ENCODE peak calls at places on chromosomes 1 and 21, in six cellular contexts. One of them, this sample, is unnamed.

GRCh38 chr1:1630965-1631792 is 794 bp upstream of the MMP23B start:
- DNase-seq in stimulated activated CD8-positive, alpha-beta memory T cell treated with anti-CD3 and anti-CD28 coated beads, Interleukin-7, amount 100 ng/mL, for 48 hours: no peak
- DNase-seq in NCI-H2171: peak
- DNase-seq in GM12865: peak
- DNase-seq in fibroblast of lung: peak
- DNase-seq in stimulated activated CD4-positive, alpha-beta T cell treated with anti-CD3 and anti-CD28 coated beads, Interleukin-1b, Interleukin-23, amount 100 ng/mL, for 1 hour: no peak
- DNase-seq in this sample: no peak

GRCh38 chr1:214165850-214166374 is 115.0 kb upstream of the SMYD2 start:
- DNase-seq in stimulated activated CD4-positive, alpha-beta T cell treated with anti-CD3 and anti-CD28 coated beads, Interleukin-1b, Interleukin-23, amount 100 ng/mL, for 1 hour: no peak
- DNase-seq in stimulated activated CD8-positive, alpha-beta memory T cell treated with anti-CD3 and anti-CD28 coated beads, Interleukin-7, amount 100 ng/mL, for 48 hours: no peak
- DNase-seq in fibroblast of lung: no peak
- DNase-seq in GM12865: no peak
- DNase-seq in NCI-H2171: peak
- DNase-seq in this sample: no peak

GRCh38 chr1:84117868-84118267 is 26.2 kb upstream of the PRKACB start:
- DNase-seq in NCI-H2171: no peak
- DNase-seq in fibroblast of lung: peak
- DNase-seq in GM12865: no peak
- DNase-seq in stimulated activated CD8-positive, alpha-beta memory T cell treated with anti-CD3 and anti-CD28 coated beads, Interleukin-7, amount 100 ng/mL, for 48 hours: no peak
- DNase-seq in stimulated activated CD4-positive, alpha-beta T cell treated with anti-CD3 and anti-CD28 coated beads, Interleukin-1b, Interleukin-23, amount 100 ng/mL, for 1 hour: no peak
- DNase-seq in this sample: no peak

GRCh38 chr1:109240158-109241152 is 8.9 kb upstream of the CELSR2 start:
- DNase-seq in NCI-H2171: peak
- DNase-seq in stimulated activated CD8-positive, alpha-beta memory T cell treated with anti-CD3 and anti-CD28 coated beads, Interleukin-7, amount 100 ng/mL, for 48 hours: no peak
- DNase-seq in stimulated activated CD4-positive, alpha-beta T cell treated with anti-CD3 and anti-CD28 coated beads, Interleukin-1b, Interleukin-23, amount 100 ng/mL, for 1 hour: no peak
- DNase-seq in GM12865: no peak
- DNase-seq in fibroblast of lung: peak
- DNase-seq in this sample: no peak

GRCh38 chr1:178344513-178345077 is 152.2 kb downstream of the CLEC20A start:
- DNase-seq in GM12865: peak
- DNase-seq in NCI-H2171: no peak
- DNase-seq in stimulated activated CD4-positive, alpha-beta T cell treated with anti-CD3 and anti-CD28 coated beads, Interleukin-1b, Interleukin-23, amount 100 ng/mL, for 1 hour: no peak
- DNase-seq in fibroblast of lung: peak
- DNase-seq in stimulated activated CD8-positive, alpha-beta memory T cell treated with anti-CD3 and anti-CD28 coated beads, Interleukin-7, amount 100 ng/mL, for 48 hours: no peak
- DNase-seq in this sample: no peak

GRCh38 chr1:46725736-46726108 is 6.8 kb upstream of the EFCAB14 start:
- DNase-seq in stimulated activated CD4-positive, alpha-beta T cell treated with anti-CD3 and anti-CD28 coated beads, Interleukin-1b, Interleukin-23, amount 100 ng/mL, for 1 hour: no peak
- DNase-seq in GM12865: no peak
- DNase-seq in NCI-H2171: no peak
- DNase-seq in fibroblast of lung: peak
- DNase-seq in stimulated activated CD8-positive, alpha-beta memory T cell treated with anti-CD3 and anti-CD28 coated beads, Interleukin-7, amount 100 ng/mL, for 48 hours: no peak
- DNase-seq in this sample: no peak

GRCh38 chr1:147598631-147599361 is 57.5 kb downstream of the BCL9 start:
- DNase-seq in stimulated activated CD4-positive, alpha-beta T cell treated with anti-CD3 and anti-CD28 coated beads, Interleukin-1b, Interleukin-23, amount 100 ng/mL, for 1 hour: no peak
- DNase-seq in stimulated activated CD8-positive, alpha-beta memory T cell treated with anti-CD3 and anti-CD28 coated beads, Interleukin-7, amount 100 ng/mL, for 48 hours: no peak
- DNase-seq in NCI-H2171: no peak
- DNase-seq in GM12865: peak
- DNase-seq in fibroblast of lung: peak
- DNase-seq in this sample: peak

GRCh38 chr1:161092621-161093028 is 3.3 kb upstream of the NECTIN4 start:
- DNase-seq in stimulated activated CD8-positive, alpha-beta memory T cell treated with anti-CD3 and anti-CD28 coated beads, Interleukin-7, amount 100 ng/mL, for 48 hours: peak
- DNase-seq in stimulated activated CD4-positive, alpha-beta T cell treated with anti-CD3 and anti-CD28 coated beads, Interleukin-1b, Interleukin-23, amount 100 ng/mL, for 1 hour: no peak
- DNase-seq in NCI-H2171: no peak
- DNase-seq in GM12865: peak
- DNase-seq in fibroblast of lung: peak
- DNase-seq in this sample: no peak

GRCh38 chr21:34926784-34927548 is 122.1 kb downstream of the RUNX1 start:
- DNase-seq in fibroblast of lung: peak
- DNase-seq in stimulated activated CD4-positive, alpha-beta T cell treated with anti-CD3 and anti-CD28 coated beads, Interleukin-1b, Interleukin-23, amount 100 ng/mL, for 1 hour: no peak
- DNase-seq in NCI-H2171: no peak
- DNase-seq in stimulated activated CD8-positive, alpha-beta memory T cell treated with anti-CD3 and anti-CD28 coated beads, Interleukin-7, amount 100 ng/mL, for 48 hours: no peak
- DNase-seq in GM12865: no peak
- DNase-seq in this sample: no peak

GRCh38 chr1:209587778-209588177 is 4.3 kb downstream of the CAMK1G start:
- DNase-seq in GM12865: no peak
- DNase-seq in fibroblast of lung: no peak
- DNase-seq in stimulated activated CD4-positive, alpha-beta T cell treated with anti-CD3 and anti-CD28 coated beads, Interleukin-1b, Interleukin-23, amount 100 ng/mL, for 1 hour: no peak
- DNase-seq in NCI-H2171: no peak
- DNase-seq in stimulated activated CD8-positive, alpha-beta memory T cell treated with anti-CD3 and anti-CD28 coated beads, Interleukin-7, amount 100 ng/mL, for 48 hours: no peak
- DNase-seq in this sample: no peak

GRCh38 chr1:55868026-55868425 is 652.9 kb upstream of the USP24 start:
- DNase-seq in fibroblast of lung: peak
- DNase-seq in stimulated activated CD4-positive, alpha-beta T cell treated with anti-CD3 and anti-CD28 coated beads, Interleukin-1b, Interleukin-23, amount 100 ng/mL, for 1 hour: no peak
- DNase-seq in stimulated activated CD8-positive, alpha-beta memory T cell treated with anti-CD3 and anti-CD28 coated beads, Interleukin-7, amount 100 ng/mL, for 48 hours: no peak
- DNase-seq in NCI-H2171: no peak
- DNase-seq in GM12865: no peak
- DNase-seq in this sample: no peak

GRCh38 chr1:9062846-9063245 is 6.6 kb downstream of the SLC2A5 start:
- DNase-seq in GM12865: no peak
- DNase-seq in stimulated activated CD4-positive, alpha-beta T cell treated with anti-CD3 and anti-CD28 coated beads, Interleukin-1b, Interleukin-23, amount 100 ng/mL, for 1 hour: no peak
- DNase-seq in NCI-H2171: no peak
- DNase-seq in stimulated activated CD8-positive, alpha-beta memory T cell treated with anti-CD3 and anti-CD28 coated beads, Interleukin-7, amount 100 ng/mL, for 48 hours: no peak
- DNase-seq in fibroblast of lung: no peak
- DNase-seq in this sample: no peak

GRCh38 chr1:1206376-1207253 is at the start of gene TNFRSF18:
- DNase-seq in stimulated activated CD4-positive, alpha-beta T cell treated with anti-CD3 and anti-CD28 coated beads, Interleukin-1b, Interleukin-23, amount 100 ng/mL, for 1 hour: no peak
- DNase-seq in fibroblast of lung: peak
- DNase-seq in stimulated activated CD8-positive, alpha-beta memory T cell treated with anti-CD3 and anti-CD28 coated beads, Interleukin-7, amount 100 ng/mL, for 48 hours: no peak
- DNase-seq in GM12865: no peak
- DNase-seq in NCI-H2171: no peak
- DNase-seq in this sample: no peak

GRCh38 chr1:243562473-243562872 is 287.6 kb downstream of the AKT3 start:
- DNase-seq in stimulated activated CD8-positive, alpha-beta memory T cell treated with anti-CD3 and anti-CD28 coated beads, Interleukin-7, amount 100 ng/mL, for 48 hours: no peak
- DNase-seq in GM12865: no peak
- DNase-seq in fibroblast of lung: no peak
- DNase-seq in stimulated activated CD4-positive, alpha-beta T cell treated with anti-CD3 and anti-CD28 coated beads, Interleukin-1b, Interleukin-23, amount 100 ng/mL, for 1 hour: no peak
- DNase-seq in NCI-H2171: no peak
- DNase-seq in this sample: no peak

GRCh38 chr21:34004984-34005383 is 68.4 kb upstream of the MRPS6 start:
- DNase-seq in GM12865: no peak
- DNase-seq in fibroblast of lung: no peak
- DNase-seq in stimulated activated CD4-positive, alpha-beta T cell treated with anti-CD3 and anti-CD28 coated beads, Interleukin-1b, Interleukin-23, amount 100 ng/mL, for 1 hour: no peak
- DNase-seq in stimulated activated CD8-positive, alpha-beta memory T cell treated with anti-CD3 and anti-CD28 coated beads, Interleukin-7, amount 100 ng/mL, for 48 hours: no peak
- DNase-seq in NCI-H2171: peak
- DNase-seq in this sample: no peak

GRCh38 chr1:56577859-56578663 is 1.3 kb downstream of the PLPP3 start:
- DNase-seq in NCI-H2171: peak
- DNase-seq in stimulated activated CD8-positive, alpha-beta memory T cell treated with anti-CD3 and anti-CD28 coated beads, Interleukin-7, amount 100 ng/mL, for 48 hours: no peak
- DNase-seq in GM12865: peak
- DNase-seq in stimulated activated CD4-positive, alpha-beta T cell treated with anti-CD3 and anti-CD28 coated beads, Interleukin-1b, Interleukin-23, amount 100 ng/mL, for 1 hour: no peak
- DNase-seq in fibroblast of lung: peak
- DNase-seq in this sample: no peak

GRCh38 chr1:111448482-111448917 is 556 bp downstream of the WDR77 start:
- DNase-seq in stimulated activated CD8-positive, alpha-beta memory T cell treated with anti-CD3 and anti-CD28 coated beads, Interleukin-7, amount 100 ng/mL, for 48 hours: no peak
- DNase-seq in fibroblast of lung: peak
- DNase-seq in GM12865: no peak
- DNase-seq in stimulated activated CD4-positive, alpha-beta T cell treated with anti-CD3 and anti-CD28 coated beads, Interleukin-1b, Interleukin-23, amount 100 ng/mL, for 1 hour: no peak
- DNase-seq in NCI-H2171: no peak
- DNase-seq in this sample: no peak

GRCh38 chr1:97630968-97631367 is 289.9 kb downstream of the DPYD start:
- DNase-seq in fibroblast of lung: peak
- DNase-seq in GM12865: no peak
- DNase-seq in stimulated activated CD4-positive, alpha-beta T cell treated with anti-CD3 and anti-CD28 coated beads, Interleukin-1b, Interleukin-23, amount 100 ng/mL, for 1 hour: no peak
- DNase-seq in stimulated activated CD8-positive, alpha-beta memory T cell treated with anti-CD3 and anti-CD28 coated beads, Interleukin-7, amount 100 ng/mL, for 48 hours: no peak
- DNase-seq in NCI-H2171: peak
- DNase-seq in this sample: no peak

GRCh38 chr1:96703186-96703585 is 18.4 kb upstream of the PTBP2 start:
- DNase-seq in stimulated activated CD8-positive, alpha-beta memory T cell treated with anti-CD3 and anti-CD28 coated beads, Interleukin-7, amount 100 ng/mL, for 48 hours: no peak
- DNase-seq in stimulated activated CD4-positive, alpha-beta T cell treated with anti-CD3 and anti-CD28 coated beads, Interleukin-1b, Interleukin-23, amount 100 ng/mL, for 1 hour: no peak
- DNase-seq in fibroblast of lung: peak
- DNase-seq in GM12865: no peak
- DNase-seq in NCI-H2171: no peak
- DNase-seq in this sample: no peak

GRCh38 chr1:156475568-156476500 is 24.7 kb downstream of the MEF2D start:
- DNase-seq in NCI-H2171: no peak
- DNase-seq in fibroblast of lung: peak
- DNase-seq in GM12865: no peak
- DNase-seq in stimulated activated CD8-positive, alpha-beta memory T cell treated with anti-CD3 and anti-CD28 coated beads, Interleukin-7, amount 100 ng/mL, for 48 hours: no peak
- DNase-seq in stimulated activated CD4-positive, alpha-beta T cell treated with anti-CD3 and anti-CD28 coated beads, Interleukin-1b, Interleukin-23, amount 100 ng/mL, for 1 hour: no peak
- DNase-seq in this sample: no peak

GRCh38 chr1:155485945-155486344 is 76.7 kb downstream of the ASH1L start:
- DNase-seq in stimulated activated CD4-positive, alpha-beta T cell treated with anti-CD3 and anti-CD28 coated beads, Interleukin-1b, Interleukin-23, amount 100 ng/mL, for 1 hour: no peak
- DNase-seq in stimulated activated CD8-positive, alpha-beta memory T cell treated with anti-CD3 and anti-CD28 coated beads, Interleukin-7, amount 100 ng/mL, for 48 hours: no peak
- DNase-seq in fibroblast of lung: no peak
- DNase-seq in GM12865: peak
- DNase-seq in NCI-H2171: no peak
- DNase-seq in this sample: no peak

GRCh38 chr1:197140123-197140522 is 6.3 kb downstream of the ASPM start:
- DNase-seq in fibroblast of lung: peak
- DNase-seq in stimulated activated CD8-positive, alpha-beta memory T cell treated with anti-CD3 and anti-CD28 coated beads, Interleukin-7, amount 100 ng/mL, for 48 hours: no peak
- DNase-seq in NCI-H2171: no peak
- DNase-seq in GM12865: no peak
- DNase-seq in stimulated activated CD4-positive, alpha-beta T cell treated with anti-CD3 and anti-CD28 coated beads, Interleukin-1b, Interleukin-23, amount 100 ng/mL, for 1 hour: no peak
- DNase-seq in this sample: no peak

GRCh38 chr1:206909167-206909882 is 12.1 kb downstream of the IL24 start:
- DNase-seq in stimulated activated CD4-positive, alpha-beta T cell treated with anti-CD3 and anti-CD28 coated beads, Interleukin-1b, Interleukin-23, amount 100 ng/mL, for 1 hour: no peak
- DNase-seq in fibroblast of lung: no peak
- DNase-seq in NCI-H2171: peak
- DNase-seq in GM12865: no peak
- DNase-seq in stimulated activated CD8-positive, alpha-beta memory T cell treated with anti-CD3 and anti-CD28 coated beads, Interleukin-7, amount 100 ng/mL, for 48 hours: no peak
- DNase-seq in this sample: no peak

GRCh38 chr1:68481041-68481440 is 15.8 kb downstream of the DEPDC1 start:
- DNase-seq in stimulated activated CD8-positive, alpha-beta memory T cell treated with anti-CD3 and anti-CD28 coated beads, Interleukin-7, amount 100 ng/mL, for 48 hours: no peak
- DNase-seq in GM12865: no peak
- DNase-seq in NCI-H2171: no peak
- DNase-seq in stimulated activated CD4-positive, alpha-beta T cell treated with anti-CD3 and anti-CD28 coated beads, Interleukin-1b, Interleukin-23, amount 100 ng/mL, for 1 hour: no peak
- DNase-seq in fibroblast of lung: peak
- DNase-seq in this sample: no peak

GRCh38 chr1:63569917-63570316 is 23.3 kb upstream of the PGM1 start:
- DNase-seq in stimulated activated CD4-positive, alpha-beta T cell treated with anti-CD3 and anti-CD28 coated beads, Interleukin-1b, Interleukin-23, amount 100 ng/mL, for 1 hour: no peak
- DNase-seq in GM12865: no peak
- DNase-seq in NCI-H2171: no peak
- DNase-seq in fibroblast of lung: no peak
- DNase-seq in stimulated activated CD8-positive, alpha-beta memory T cell treated with anti-CD3 and anti-CD28 coated beads, Interleukin-7, amount 100 ng/mL, for 48 hours: no peak
- DNase-seq in this sample: no peak

GRCh38 chr1:69073176-69073575 is 494.5 kb upstream of the LRRC7 start:
- DNase-seq in fibroblast of lung: no peak
- DNase-seq in GM12865: no peak
- DNase-seq in stimulated activated CD8-positive, alpha-beta memory T cell treated with anti-CD3 and anti-CD28 coated beads, Interleukin-7, amount 100 ng/mL, for 48 hours: no peak
- DNase-seq in NCI-H2171: no peak
- DNase-seq in stimulated activated CD4-positive, alpha-beta T cell treated with anti-CD3 and anti-CD28 coated beads, Interleukin-1b, Interleukin-23, amount 100 ng/mL, for 1 hour: no peak
- DNase-seq in this sample: no peak

GRCh38 chr1:27192039-27192529 is 37.2 kb upstream of the SLC9A1 start:
- DNase-seq in stimulated activated CD8-positive, alpha-beta memory T cell treated with anti-CD3 and anti-CD28 coated beads, Interleukin-7, amount 100 ng/mL, for 48 hours: no peak
- DNase-seq in GM12865: no peak
- DNase-seq in stimulated activated CD4-positive, alpha-beta T cell treated with anti-CD3 and anti-CD28 coated beads, Interleukin-1b, Interleukin-23, amount 100 ng/mL, for 1 hour: no peak
- DNase-seq in NCI-H2171: no peak
- DNase-seq in fibroblast of lung: no peak
- DNase-seq in this sample: no peak

GRCh38 chr1:59985901-59986735 is 59.5 kb upstream of the CYP2J2 start:
- DNase-seq in GM12865: no peak
- DNase-seq in stimulated activated CD8-positive, alpha-beta memory T cell treated with anti-CD3 and anti-CD28 coated beads, Interleukin-7, amount 100 ng/mL, for 48 hours: no peak
- DNase-seq in fibroblast of lung: peak
- DNase-seq in NCI-H2171: no peak
- DNase-seq in stimulated activated CD4-positive, alpha-beta T cell treated with anti-CD3 and anti-CD28 coated beads, Interleukin-1b, Interleukin-23, amount 100 ng/mL, for 1 hour: no peak
- DNase-seq in this sample: no peak

GRCh38 chr1:161402446-161402845 is 34.8 kb upstream of the CFAP126 start:
- DNase-seq in NCI-H2171: no peak
- DNase-seq in stimulated activated CD8-positive, alpha-beta memory T cell treated with anti-CD3 and anti-CD28 coated beads, Interleukin-7, amount 100 ng/mL, for 48 hours: no peak
- DNase-seq in fibroblast of lung: no peak
- DNase-seq in stimulated activated CD4-positive, alpha-beta T cell treated with anti-CD3 and anti-CD28 coated beads, Interleukin-1b, Interleukin-23, amount 100 ng/mL, for 1 hour: no peak
- DNase-seq in GM12865: no peak
- DNase-seq in this sample: no peak